ENCODE peak calls at places on chromosomes 5 and 9, in ten cellular contexts. S is activated CD8-positive, alpha-beta memory T cell treated with anti-CD3 and anti-CD28 coated beads for 48 hours; O is T-helper 1 cell; R is WERI-Rb-1; W is activated T-helper 1 cell treated with anti-CD3 and anti-CD28 coated beads, Interleukin-2, amount 50 U/mL, for 16 hours; K is ascending aorta; D is osteocyte; V is coronary artery; Y is EH; Z is HFFc6. Q is an unnamed sample.

GRCh38 chr5:72178910-72179815 is 71.9 kb downstream of the MAP1B start:
- DNase-seq in S (no peak), V (peak; percentile 91), Y (peak; percentile 97), R (no peak), K (no peak), Z (peak; percentile 85), O (no peak), D (peak; percentile 88), W (no peak), Q (no peak)

GRCh38 chr5:147628054-147628895 is 118.4 kb upstream of the DPYSL3 start:
- DNase-seq in W (no peak), Y (peak; percentile 67), K (no peak), V (no peak), D (no peak), O (peak; percentile 25), S (peak; percentile 21), R (peak; percentile 80), Z (peak; percentile 55), Q (peak; percentile 24)

GRCh38 chr5:168382421-168382820 is 91.0 kb downstream of the WWC1 start:
- DNase-seq in Z (no peak), V (no peak), D (no peak), K (no peak), O (no peak), Y (no peak), W (no peak), R (no peak), S (no peak), Q (no peak)

GRCh38 chr5:15492545-15492944 is 7.4 kb upstream of the FBXL7 start:
- DNase-seq in K (no peak), Z (no peak), W (no peak), Y (no peak), O (no peak), D (no peak), V (no peak), R (no peak), S (no peak), Q (no peak)

GRCh38 chr5:139863855-139864558 is 68.4 kb downstream of the PSD2 start:
- DNase-seq in K (no peak), Z (peak; percentile 20), O (peak; percentile 32), Y (peak; percentile 59), R (peak; percentile 73), V (no peak), W (peak; percentile 34), S (peak; percentile 18), D (no peak), Q (peak; percentile 34)

GRCh38 chr9:99822596-99823391 is 1.1 kb downstream of the NR4A3 start:
- DNase-seq in W (no peak), V (peak; percentile 78), D (no peak), K (no peak), Z (peak; percentile 60), O (peak; percentile 33), Y (peak; percentile 67), R (peak; percentile 34), S (no peak), Q (peak; percentile 30)

GRCh38 chr5:173829826-173830225 is 58.3 kb upstream of the CPEB4 start:
- DNase-seq in V (no peak), O (no peak), S (no peak), D (no peak), W (no peak), Y (peak; percentile 51), K (no peak), R (no peak), Z (peak; percentile 43), Q (no peak)

GRCh38 chr5:178535299-178536175 is 54.7 kb downstream of the COL23A1 start:
- DNase-seq in D (no peak), W (no peak), O (no peak), V (no peak), R (no peak), Y (no peak), Z (no peak), S (no peak), K (no peak), Q (no peak)

GRCh38 chr5:11482011-11482410 is 422.2 kb downstream of the CTNND2 start:
- DNase-seq in R (no peak), S (no peak), O (no peak), D (no peak), W (no peak), Z (no peak), K (no peak), V (no peak), Y (no peak), Q (no peak)

GRCh38 chr5:95261369-95262175 is 23.3 kb downstream of the MCTP1 start:
- DNase-seq in S (no peak), Z (peak; percentile 29), O (no peak), W (no peak), K (no peak), Y (peak; percentile 41), D (no peak), R (peak; percentile 31), V (no peak), Q (no peak)

GRCh38 chr5:76155536-76155935 is 72.4 kb downstream of the SV2C start:
- DNase-seq in K (no peak), O (no peak), D (no peak), Y (no peak), Z (no peak), V (no peak), S (no peak), W (no peak), R (no peak), Q (no peak)

GRCh38 chr9:112809351-112809848 is 58.8 kb downstream of the SNX30 start:
- DNase-seq in Y (no peak), O (no peak), V (no peak), K (no peak), R (no peak), D (no peak), W (no peak), S (no peak), Z (no peak), Q (no peak)

GRCh38 chr9:116978155-116978554 is 291.1 kb downstream of the TRIM32 start:
- DNase-seq in Z (no peak), Y (no peak), S (no peak), V (no peak), D (no peak), K (no peak), W (no peak), R (no peak), O (no peak), Q (no peak)

GRCh38 chr5:65075623-65076250 is 307.0 kb downstream of the CWC27 start:
- DNase-seq in R (peak; percentile 13), S (no peak), Y (no peak), W (no peak), D (no peak), O (no peak), V (no peak), K (no peak), Z (no peak), Q (no peak)

GRCh38 chr5:119792154-119792799 is 162.9 kb downstream of the FAM170A start:
- DNase-seq in D (no peak), Z (no peak), R (no peak), V (no peak), S (no peak), W (no peak), Y (no peak), O (no peak), K (no peak), Q (no peak)

GRCh38 chr5:56656816-56657740 is 158.3 kb upstream of the MAP3K1 start:
- DNase-seq in O (no peak), D (no peak), S (no peak), Z (no peak), W (no peak), V (no peak), R (no peak), K (no peak), Y (peak; percentile 55), Q (no peak)

Q was measured in CD8-positive, alpha-beta T cell.